ENCODE peak calls at places on chromosomes 7 and 10, in six cellular contexts. G is gastrocnemius medialis, R is cardiac muscle cell, Z is HL-60, C is BJ, T is OCI-LY7. F is an unnamed sample.

GRCh38 chr10:132774179-132774904 is 11.6 kb downstream of the NKX6-2 start:
- DNase-seq in G (no peak), R (no peak), Z (no peak), C (no peak), T (no peak), F (no peak)

GRCh38 chr10:99814143-99814542 is 31.7 kb downstream of the ABCC2 start:
- DNase-seq in G (no peak), R (no peak), Z (no peak), C (no peak), T (no peak), F (no peak)

GRCh38 chr7:475951-476441 is 43.6 kb downstream of the PDGFA start:
- DNase-seq in G (no peak), R (no peak), Z (no peak), C (no peak), T (no peak), F (no peak)

GRCh38 chr7:150473902-150474301 is 23.5 kb downstream of the GIMAP8 start:
- DNase-seq in G (no peak), R (no peak), Z (no peak), C (no peak), T (no peak), F (no peak)

GRCh38 chr10:48606530-48607355 is 1.9 kb upstream of the ARHGAP22 start:
- DNase-seq in G (peak), R (no peak), Z (peak), C (peak), T (no peak), F (no peak)

GRCh38 chr10:49347827-49348226 is 48.1 kb downstream of the DRGX start:
- DNase-seq in G (no peak), R (no peak), Z (no peak), C (no peak), T (no peak), F (no peak)

GRCh38 chr7:114181280-114181679 is 233.3 kb upstream of the FOXP2 start:
- DNase-seq in G (no peak), R (no peak), Z (no peak), C (no peak), T (no peak), F (no peak)

GRCh38 chr10:131938681-131939080 is 37.9 kb downstream of the PPP2R2D start:
- DNase-seq in G (no peak), R (no peak), Z (no peak), C (no peak), T (no peak), F (no peak)

GRCh38 chr10:109203616-109204375 is 719.5 kb downstream of the XPNPEP1 start:
- DNase-seq in G (no peak), R (no peak), Z (no peak), C (no peak), T (no peak), F (no peak)

GRCh38 chr7:6133249-6133648 is 102.1 kb downstream of the ANKRD61 start:
- DNase-seq in G (no peak), R (no peak), Z (no peak), C (no peak), T (no peak), F (no peak)

GRCh38 chr7:17123020-17123419 is 175.4 kb upstream of the AHR start:
- DNase-seq in G (no peak), R (no peak), Z (peak), C (peak), T (no peak), F (no peak)

GRCh38 chr7:103025341-103025740 is 49.3 kb downstream of the FBXL13 start:
- DNase-seq in G (no peak), R (no peak), Z (peak), C (no peak), T (no peak), F (no peak)

GRCh38 chr7:82263880-82264751 is 179.5 kb downstream of the CACNA2D1 start:
- DNase-seq in G (no peak), R (no peak), Z (no peak), C (no peak), T (no peak), F (no peak)

GRCh38 chr7:1811850-1812692 is 142.0 kb downstream of the ELFN1 start:
- DNase-seq in G (no peak), R (peak), Z (peak), C (no peak), T (peak), F (peak)

GRCh38 chr10:112230325-112230988 is 46.9 kb upstream of the GPAM start:
- DNase-seq in G (no peak), R (no peak), Z (no peak), C (no peak), T (no peak), F (no peak)

GRCh38 chr7:98301693-98302470 is 20.4 kb downstream of the BRI3 start:
- DNase-seq in G (no peak), R (no peak), Z (no peak), C (no peak), T (no peak), F (no peak)

GRCh38 chr7:925601-926000 is 28.9 kb downstream of the ADAP1 start:
- DNase-seq in G (no peak), R (no peak), Z (no peak), C (no peak), T (no peak), F (no peak)

DNA sequence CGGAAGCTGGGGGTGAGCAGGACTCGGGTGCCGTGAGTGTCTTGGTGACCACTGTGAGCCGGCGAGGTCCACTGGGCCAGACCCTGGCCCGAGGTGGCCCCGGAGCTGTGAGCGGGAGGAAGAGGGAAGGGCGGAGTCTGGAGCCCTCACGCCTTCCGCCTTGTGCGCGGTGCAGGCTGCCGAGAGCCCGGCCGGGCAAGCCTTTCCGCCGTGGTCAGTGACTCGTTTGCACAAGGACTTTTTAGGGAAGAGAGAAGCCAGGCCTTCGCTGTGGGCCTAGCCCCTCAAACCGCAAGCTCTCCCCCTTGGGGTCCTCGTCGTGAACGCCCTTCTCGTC is 40.9 kb upstream of the ZNF32 start:
- DNase-seq in G (peak), R (peak), Z (peak), C (no peak), T (no peak), F (peak)
- TF ChIP-seq CTCF in G (no peak), R (no peak), Z (no peak), C (no peak), T (no peak), F (no peak)

GRCh38 chr7:93890464-93891068 is at the start of gene TFPI2:
- DNase-seq in G (no peak), R (peak), Z (no peak), C (no peak), T (no peak), F (peak)
- TF ChIP-seq CTCF in G (no peak), R (peak), Z (no peak), C (peak), T (no peak), F (no peak)

GRCh38 chr7:43700059-43700501 is 29.2 kb downstream of the COA1 start:
- DNase-seq in G (no peak), R (peak), Z (no peak), C (no peak), T (peak), F (no peak)
- TF ChIP-seq CTCF in G (peak), R (peak), Z (peak), C (peak), T (peak), F (peak)

GRCh38 chr7:142445019-142445686 is 187.3 kb upstream of the PRSS58 start:
- DNase-seq in G (no peak), R (peak), Z (peak), C (no peak), T (peak), F (no peak)
- TF ChIP-seq CTCF in G (no peak), R (peak), Z (peak), C (peak), T (peak), F (no peak)

GRCh38 chr10:69789164-69789576 is 12.5 kb upstream of the COL13A1 start:
- DNase-seq in G (no peak), R (no peak), Z (no peak), C (no peak), T (peak), F (no peak)
- TF ChIP-seq CTCF in G (peak), R (peak), Z (peak), C (peak), T (peak), F (peak)

GRCh38 chr7:128745706-128746105 is 6.5 kb downstream of the CALU start:
- DNase-seq in G (no peak), R (no peak), Z (no peak), C (no peak), T (no peak), F (no peak)
- TF ChIP-seq CTCF in G (no peak), R (no peak), Z (no peak), C (no peak), T (no peak), F (no peak)

F was measured in GM13976.